ENCODE peak calls at places on chromosomes 7 and 10, in six cellular contexts. O, S, F, E, B and K are unnamed samples.

GRCh38 chr10:59682986-59683937 is 26.4 kb downstream of the SLC16A9 start:
- DNase-seq in B (no peak), O (no peak), E (no peak), S (no peak), F (no peak), K (no peak)

GRCh38 chr7:112144284-112145059 is 61.7 kb downstream of the DOCK4 start:
- DNase-seq in E (no peak), F (no peak), O (no peak), S (peak), B (no peak), K (no peak)

GRCh38 chr10:131905603-131906268 is 4.9 kb downstream of the PPP2R2D start:
- DNase-seq in F (no peak), E (no peak), S (no peak), B (no peak), O (no peak), K (no peak)

GRCh38 chr10:45235823-45236222 is 79.6 kb downstream of the OR13A1 start:
- DNase-seq in S (peak), E (no peak), O (no peak), F (no peak), B (no peak), K (no peak)

GRCh38 chr7:46738713-46739220 is 817.7 kb upstream of the IGFBP3 start:
- DNase-seq in S (peak), F (no peak), E (no peak), O (no peak), B (peak), K (no peak)

GRCh38 chr7:36497775-36498174 is 108.1 kb downstream of the ANLN start:
- DNase-seq in E (no peak), F (no peak), O (no peak), S (no peak), B (no peak), K (no peak)

GRCh38 chr10:95097805-95098204 is 28.5 kb upstream of the CYP2C8 start:
- DNase-seq in B (no peak), O (no peak), E (no peak), S (no peak), F (no peak), K (no peak)

GRCh38 chr10:18601321-18601720 is 50.1 kb downstream of the NSUN6 start:
- DNase-seq in B (no peak), E (no peak), F (no peak), S (no peak), O (no peak), K (no peak)

GRCh38 chr10:17021661-17022060 is 108.0 kb downstream of the CUBN start:
- DNase-seq in B (no peak), F (peak), E (no peak), S (peak), O (no peak), K (peak)
- H4K8ac ChIP-seq in B (no peak), F (no peak), E (no peak), S (no peak), O (no peak), K (no peak)

DNA sequence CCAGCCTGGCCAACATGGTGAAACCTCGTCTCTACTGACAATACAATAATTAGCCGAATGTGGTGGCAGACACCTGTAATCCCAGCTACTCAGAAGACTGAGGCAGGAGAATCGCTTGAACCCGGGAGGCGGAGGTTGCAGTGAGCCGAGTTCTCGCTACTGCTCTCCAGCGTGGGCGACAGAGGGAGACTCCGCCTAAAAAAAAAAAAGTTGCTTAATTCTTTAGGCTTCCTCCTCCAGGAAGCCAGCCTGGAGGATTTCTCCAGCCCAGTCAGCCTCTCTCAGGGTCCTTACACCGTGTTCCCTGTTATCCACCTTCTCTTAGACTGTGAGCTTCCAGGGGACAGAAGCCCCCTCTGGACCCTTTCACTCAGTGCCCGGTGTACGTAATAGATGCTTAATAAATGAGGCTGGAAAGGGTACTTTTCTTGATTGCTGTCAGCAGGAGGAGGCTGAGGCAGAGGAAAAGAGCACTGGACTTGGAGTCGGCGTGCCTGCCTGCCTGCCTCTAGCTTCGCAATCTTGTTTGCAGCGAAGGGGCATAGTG is 16.4 kb upstream of the NODAL start:
- DNase-seq in S (no peak), B (no peak), E (no peak), F (no peak), O (no peak), K (no peak)
- H3K27ac ChIP-seq in S (no peak), B (no peak), E (no peak), F (no peak), O (no peak), K (no peak)

DNA sequence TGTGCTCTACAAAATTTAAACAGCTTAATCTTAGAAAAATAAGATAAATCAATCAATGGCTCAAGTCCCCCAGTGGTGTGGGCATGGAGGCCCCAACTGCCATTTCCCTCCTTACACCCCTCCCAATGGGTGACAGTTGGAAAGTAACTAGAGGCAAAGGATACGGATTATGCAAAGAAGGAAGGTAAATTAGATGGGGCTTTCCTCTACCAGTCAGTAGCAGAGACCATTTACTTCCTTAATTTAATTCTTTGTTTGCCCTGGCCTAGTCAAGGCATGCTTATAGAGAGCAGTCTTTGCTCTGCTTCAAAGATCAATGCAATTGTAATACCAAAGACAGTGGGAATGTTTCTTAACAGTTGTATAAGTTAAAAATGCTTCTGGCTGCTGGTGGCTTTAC is 63.3 kb upstream of the PAPSS2 start:
- DNase-seq in E (no peak), B (no peak), S (no peak), O (no peak), F (no peak), K (no peak)
- H2AFZ ChIP-seq in E (no peak), B (no peak), S (no peak), O (no peak), F (peak), K (no peak)

GRCh38 chr10:8056378-8056777 is 1.9 kb downstream of the GATA3 start:
- DNase-seq in S (no peak), B (no peak), O (no peak), E (no peak), F (peak), K (peak)
- H4K8ac ChIP-seq in S (no peak), B (peak), O (no peak), E (no peak), F (no peak), K (no peak)

DNA sequence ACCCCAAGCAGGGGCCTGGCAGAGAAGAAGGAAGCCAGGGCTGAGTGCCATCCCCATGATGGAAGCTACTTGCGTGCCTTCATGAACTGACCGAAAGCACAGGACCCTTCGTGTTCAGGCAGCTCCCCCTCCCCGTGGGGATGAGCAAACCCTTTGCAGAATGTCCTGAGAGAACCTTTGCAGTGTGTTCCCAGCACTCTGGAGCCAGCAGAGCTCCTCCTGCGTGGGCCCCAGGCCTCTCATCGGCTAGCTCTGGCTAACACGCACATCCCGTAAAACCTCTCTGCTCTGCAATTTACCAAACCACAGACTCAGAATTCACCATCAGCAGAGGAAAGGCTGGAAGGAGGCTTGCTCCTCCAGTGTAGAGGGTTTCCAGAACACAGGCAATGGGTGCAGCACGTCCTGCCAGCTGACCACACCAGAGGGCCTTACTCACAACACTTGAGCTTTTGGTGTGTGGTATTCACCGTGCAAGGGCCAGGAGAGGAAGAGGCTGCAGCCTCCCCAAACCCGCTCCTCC is 3.1 kb downstream of the SH3PXD2A start:
- DNase-seq in F (no peak), S (peak), O (peak), B (no peak), E (no peak), K (no peak)
- H3K27ac ChIP-seq in F (no peak), S (peak), O (no peak), B (no peak), E (no peak), K (no peak)

DNA sequence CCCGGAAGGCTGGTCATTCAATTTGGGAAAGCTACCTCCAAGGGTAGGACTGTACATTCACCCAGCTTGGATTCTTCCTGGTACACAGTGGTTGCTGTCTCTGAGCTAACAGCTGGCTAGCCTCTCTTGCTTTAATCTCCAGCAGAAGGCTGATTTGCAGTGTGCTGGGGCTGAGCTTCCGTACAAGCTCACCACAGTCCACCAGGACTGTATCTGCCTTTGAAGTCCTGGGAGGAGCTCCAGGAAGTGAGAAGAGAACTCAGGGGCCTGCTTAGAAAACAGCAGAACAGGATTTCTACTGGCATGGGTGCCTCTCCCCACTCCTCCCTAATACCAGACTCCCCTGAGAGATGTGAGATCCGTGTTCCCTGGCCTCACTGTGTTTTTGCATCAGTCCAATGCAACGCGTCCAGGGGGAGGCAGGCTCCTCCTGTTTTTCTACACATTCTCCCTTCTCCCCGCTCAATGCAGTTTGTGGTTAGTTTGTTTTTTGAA is 6.6 kb downstream of the AFAP1L2 start:
- DNase-seq in O (peak), S (no peak), B (no peak), E (no peak), F (no peak), K (no peak)
- H2AFZ ChIP-seq in O (no peak), S (no peak), B (no peak), E (no peak), F (no peak), K (no peak)

GRCh38 chr7:24956021-24956420 is 24.0 kb downstream of the OSBPL3 start:
- DNase-seq in F (no peak), O (no peak), B (no peak), E (no peak), S (no peak), K (no peak)
- H4K8ac ChIP-seq in F (no peak), O (no peak), B (no peak), E (no peak), S (no peak), K (no peak)